ENCODE peak calls at places on chromosomes 5 and 9, in ten cellular contexts. One of them, this sample, is unnamed.

GRCh38 chr9:116945817-116946216 is 258.7 kb downstream of the TRIM32 start:
- DNase-seq in fibroblast of mammary gland: no peak
- DNase-seq in fibroblast of lung: no peak
- DNase-seq in HFF-Myc: no peak
- DNase-seq in lung: no peak
- DNase-seq in testis: no peak
- DNase-seq in bronchial epithelial cell: peak; percentile 34
- DNase-seq in AG04450: no peak
- DNase-seq in CD8-positive, alpha-beta T cell: no peak
- DNase-seq in coronary artery: no peak
- DNase-seq in this sample: no peak

GRCh38 chr9:38091310-38092199 is 22.5 kb upstream of the SHB start:
- DNase-seq in HFF-Myc: no peak
- DNase-seq in fibroblast of lung: no peak
- DNase-seq in lung: no peak
- DNase-seq in fibroblast of mammary gland: no peak
- DNase-seq in coronary artery: peak; percentile 46
- DNase-seq in AG04450: no peak
- DNase-seq in CD8-positive, alpha-beta T cell: no peak
- DNase-seq in testis: no peak
- DNase-seq in bronchial epithelial cell: no peak
- DNase-seq in this sample: no peak

GRCh38 chr5:9302228-9302627 is 243.6 kb downstream of the SEMA5A start:
- DNase-seq in coronary artery: no peak
- DNase-seq in testis: no peak
- DNase-seq in HFF-Myc: no peak
- DNase-seq in AG04450: no peak
- DNase-seq in lung: no peak
- DNase-seq in bronchial epithelial cell: peak; percentile 42
- DNase-seq in fibroblast of mammary gland: no peak
- DNase-seq in fibroblast of lung: peak; percentile 26
- DNase-seq in CD8-positive, alpha-beta T cell: no peak
- DNase-seq in this sample: peak; percentile 31

GRCh38 chr5:138661991-138662434 is 86.8 kb upstream of the HSPA9 start:
- DNase-seq in fibroblast of mammary gland: no peak
- DNase-seq in AG04450: no peak
- DNase-seq in fibroblast of lung: no peak
- DNase-seq in HFF-Myc: no peak
- DNase-seq in bronchial epithelial cell: no peak
- DNase-seq in CD8-positive, alpha-beta T cell: no peak
- DNase-seq in coronary artery: no peak
- DNase-seq in testis: no peak
- DNase-seq in lung: no peak
- DNase-seq in this sample: no peak

GRCh38 chr9:134962065-134962997 is 44.6 kb upstream of the FCN1 start:
- DNase-seq in coronary artery: no peak
- DNase-seq in fibroblast of lung: no peak
- DNase-seq in AG04450: no peak
- DNase-seq in fibroblast of mammary gland: no peak
- DNase-seq in bronchial epithelial cell: no peak
- DNase-seq in testis: no peak
- DNase-seq in lung: no peak
- DNase-seq in CD8-positive, alpha-beta T cell: no peak
- DNase-seq in HFF-Myc: no peak
- DNase-seq in this sample: no peak

GRCh38 chr5:137142371-137143243 is 356.5 kb downstream of the SPOCK1 start:
- DNase-seq in bronchial epithelial cell: peak; percentile 96
- DNase-seq in testis: peak; percentile 48
- DNase-seq in fibroblast of mammary gland: peak; percentile 99
- DNase-seq in AG04450: peak; percentile 67
- DNase-seq in coronary artery: no peak
- DNase-seq in CD8-positive, alpha-beta T cell: no peak
- DNase-seq in lung: no peak
- DNase-seq in HFF-Myc: peak; percentile 63
- DNase-seq in fibroblast of lung: peak; percentile 99
- DNase-seq in this sample: peak; percentile 83

GRCh38 chr5:72380491-72381274 is 60.5 kb downstream of the PTCD2 start:
- DNase-seq in CD8-positive, alpha-beta T cell: no peak
- DNase-seq in bronchial epithelial cell: peak; percentile 31
- DNase-seq in fibroblast of mammary gland: no peak
- DNase-seq in lung: no peak
- DNase-seq in HFF-Myc: no peak
- DNase-seq in fibroblast of lung: no peak
- DNase-seq in testis: no peak
- DNase-seq in AG04450: no peak
- DNase-seq in coronary artery: no peak
- DNase-seq in this sample: no peak

GRCh38 chr5:146993876-146994530 is 115.4 kb upstream of the PPP2R2B start:
- DNase-seq in HFF-Myc: no peak
- DNase-seq in fibroblast of lung: peak; percentile 79
- DNase-seq in AG04450: no peak
- DNase-seq in testis: no peak
- DNase-seq in fibroblast of mammary gland: peak; percentile 34
- DNase-seq in lung: no peak
- DNase-seq in coronary artery: no peak
- DNase-seq in CD8-positive, alpha-beta T cell: no peak
- DNase-seq in bronchial epithelial cell: peak; percentile 37
- DNase-seq in this sample: no peak

GRCh38 chr5:132134384-132134783 is 60.8 kb downstream of the CSF2 start:
- DNase-seq in CD8-positive, alpha-beta T cell: no peak
- DNase-seq in AG04450: no peak
- DNase-seq in coronary artery: no peak
- DNase-seq in bronchial epithelial cell: peak; percentile 48
- DNase-seq in testis: no peak
- DNase-seq in fibroblast of lung: peak; percentile 17
- DNase-seq in fibroblast of mammary gland: peak; percentile 59
- DNase-seq in HFF-Myc: no peak
- DNase-seq in lung: no peak
- DNase-seq in this sample: peak; percentile 50

GRCh38 chr5:33641722-33642505 is 201.1 kb downstream of the TARS1 start:
- DNase-seq in lung: no peak
- DNase-seq in AG04450: no peak
- DNase-seq in fibroblast of mammary gland: no peak
- DNase-seq in coronary artery: no peak
- DNase-seq in HFF-Myc: no peak
- DNase-seq in CD8-positive, alpha-beta T cell: no peak
- DNase-seq in bronchial epithelial cell: peak; percentile 4
- DNase-seq in testis: no peak
- DNase-seq in fibroblast of lung: peak; percentile 91
- DNase-seq in this sample: peak; percentile 69

GRCh38 chr5:157993201-157993600 is 134.3 kb upstream of the CLINT1 start:
- DNase-seq in fibroblast of mammary gland: no peak
- DNase-seq in AG04450: no peak
- DNase-seq in bronchial epithelial cell: no peak
- DNase-seq in fibroblast of lung: no peak
- DNase-seq in lung: no peak
- DNase-seq in testis: no peak
- DNase-seq in HFF-Myc: no peak
- DNase-seq in coronary artery: no peak
- DNase-seq in CD8-positive, alpha-beta T cell: no peak
- DNase-seq in this sample: no peak

GRCh38 chr5:160071521-160072299 is 47.5 kb downstream of the PWWP2A start:
- DNase-seq in testis: peak; percentile 60
- DNase-seq in HFF-Myc: no peak
- DNase-seq in coronary artery: no peak
- DNase-seq in bronchial epithelial cell: no peak
- DNase-seq in AG04450: no peak
- DNase-seq in fibroblast of lung: no peak
- DNase-seq in CD8-positive, alpha-beta T cell: no peak
- DNase-seq in lung: no peak
- DNase-seq in fibroblast of mammary gland: peak; percentile 17
- DNase-seq in this sample: peak; percentile 80

GRCh38 chr5:759781-760362 is 24.7 kb downstream of the ZDHHC11B start:
- DNase-seq in lung: peak; percentile 35
- DNase-seq in fibroblast of mammary gland: no peak
- DNase-seq in HFF-Myc: no peak
- DNase-seq in fibroblast of lung: no peak
- DNase-seq in bronchial epithelial cell: no peak
- DNase-seq in AG04450: no peak
- DNase-seq in CD8-positive, alpha-beta T cell: no peak
- DNase-seq in coronary artery: peak; percentile 71
- DNase-seq in testis: no peak
- DNase-seq in this sample: no peak

GRCh38 chr5:759111-759741 is 25.3 kb downstream of the ZDHHC11B start:
- DNase-seq in CD8-positive, alpha-beta T cell: peak; percentile 69
- DNase-seq in testis: no peak
- DNase-seq in AG04450: no peak
- DNase-seq in bronchial epithelial cell: peak; percentile 76
- DNase-seq in fibroblast of mammary gland: peak; percentile 3
- DNase-seq in lung: peak; percentile 92
- DNase-seq in coronary artery: peak; percentile 81
- DNase-seq in HFF-Myc: no peak
- DNase-seq in fibroblast of lung: no peak
- DNase-seq in this sample: peak; percentile 53

GRCh38 chr5:761206-761771 is 23.2 kb downstream of the ZDHHC11B start:
- DNase-seq in testis: no peak
- DNase-seq in HFF-Myc: no peak
- DNase-seq in fibroblast of lung: no peak
- DNase-seq in fibroblast of mammary gland: no peak
- DNase-seq in AG04450: no peak
- DNase-seq in CD8-positive, alpha-beta T cell: no peak
- DNase-seq in lung: no peak
- DNase-seq in bronchial epithelial cell: no peak
- DNase-seq in coronary artery: peak; percentile 70
- DNase-seq in this sample: no peak

GRCh38 chr5:761854-762685 is 22.5 kb downstream of the ZDHHC11B start:
- DNase-seq in fibroblast of mammary gland: no peak
- DNase-seq in HFF-Myc: no peak
- DNase-seq in AG04450: no peak
- DNase-seq in coronary artery: peak; percentile 76
- DNase-seq in bronchial epithelial cell: peak; percentile 41
- DNase-seq in testis: no peak
- DNase-seq in CD8-positive, alpha-beta T cell: no peak
- DNase-seq in fibroblast of lung: no peak
- DNase-seq in lung: peak; percentile 98
- DNase-seq in this sample: no peak

DNA sequence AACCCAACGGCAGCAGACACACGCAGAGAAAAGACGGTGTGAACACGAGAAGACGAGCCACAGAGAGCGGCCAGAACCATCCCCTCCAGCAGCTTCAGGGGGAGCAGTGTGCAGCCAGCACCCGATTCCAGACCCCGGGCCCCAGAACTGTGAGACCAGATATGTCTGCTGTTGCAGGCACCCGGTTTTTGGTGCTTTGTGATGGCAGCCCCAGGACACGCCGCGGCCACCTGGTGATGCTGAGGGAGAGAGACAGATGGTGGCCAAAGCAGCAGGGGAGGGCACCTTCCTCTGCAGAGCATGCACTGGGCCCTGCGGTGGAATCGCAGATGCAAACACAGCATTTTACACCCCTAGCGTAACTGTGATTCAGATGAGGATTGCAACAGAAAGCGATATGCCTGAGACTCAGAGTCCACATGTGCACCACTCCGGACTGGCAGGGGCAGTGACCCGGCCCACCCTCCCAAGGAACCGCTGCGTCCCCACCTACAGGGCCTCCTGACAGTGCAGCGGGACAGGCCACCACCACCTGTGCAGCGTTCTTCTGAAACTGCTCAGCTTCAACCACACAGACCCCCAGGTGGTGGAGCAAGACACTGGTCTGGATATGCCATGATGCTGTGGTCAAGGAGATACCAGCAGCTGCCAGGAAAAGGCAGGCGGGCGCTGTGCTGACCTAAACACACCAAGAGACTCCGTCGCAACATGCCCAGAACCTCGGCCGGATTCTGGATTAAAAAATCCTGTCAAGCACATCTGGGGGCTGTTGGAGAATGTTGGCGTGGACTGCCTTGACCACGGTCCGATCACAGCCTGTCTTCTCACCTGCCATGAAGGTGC is 23.9 kb downstream of the ZDHHC11B start:
- DNase-seq in testis: no peak
- DNase-seq in coronary artery: peak; percentile 72
- DNase-seq in HFF-Myc: no peak
- DNase-seq in bronchial epithelial cell: no peak
- DNase-seq in lung: peak; percentile 37
- DNase-seq in fibroblast of lung: no peak
- DNase-seq in AG04450: no peak
- DNase-seq in fibroblast of mammary gland: no peak
- DNase-seq in CD8-positive, alpha-beta T cell: no peak
- DNase-seq in this sample: no peak
- TF ChIP-seq CTCF in testis: no peak
- TF ChIP-seq CTCF in coronary artery: no peak
- TF ChIP-seq CTCF in HFF-Myc: no peak
- TF ChIP-seq CTCF in bronchial epithelial cell: no peak
- TF ChIP-seq CTCF in lung: no peak
- TF ChIP-seq CTCF in fibroblast of lung: no peak
- TF ChIP-seq CTCF in AG04450: no peak
- TF ChIP-seq CTCF in fibroblast of mammary gland: no peak
- TF ChIP-seq CTCF in CD8-positive, alpha-beta T cell: no peak
- TF ChIP-seq CTCF in this sample: no peak

GRCh38 chr5:43033845-43034590 is 6.1 kb downstream of the ANXA2R start:
- DNase-seq in coronary artery: no peak
- DNase-seq in AG04450: no peak
- DNase-seq in testis: no peak
- DNase-seq in fibroblast of mammary gland: no peak
- DNase-seq in fibroblast of lung: peak; percentile 50
- DNase-seq in lung: no peak
- DNase-seq in HFF-Myc: no peak
- DNase-seq in bronchial epithelial cell: no peak
- DNase-seq in CD8-positive, alpha-beta T cell: no peak
- DNase-seq in this sample: peak; percentile 35
- H3K4me3 ChIP-seq in coronary artery: peak overlapping the region; percentile 28
- H3K4me3 ChIP-seq in AG04450: peak overlapping the region; percentile 60
- H3K4me3 ChIP-seq in testis: peak overlapping the region; percentile 14
- H3K4me3 ChIP-seq in fibroblast of mammary gland: no peak overlapping the region
- H3K4me3 ChIP-seq in fibroblast of lung: peak overlapping the region; percentile 15
- H3K4me3 ChIP-seq in lung: no peak overlapping the region
- H3K4me3 ChIP-seq in HFF-Myc: peak overlapping the region; percentile 34
- H3K4me3 ChIP-seq in bronchial epithelial cell: no peak overlapping the region
- H3K4me3 ChIP-seq in CD8-positive, alpha-beta T cell: peak overlapping the region; percentile 24
- H3K4me3 ChIP-seq in this sample: peak overlapping the region; percentile 44

GRCh38 chr9:79567671-79568098 is 4.1 kb upstream of the TLE4 start:
- DNase-seq in AG04450: no peak
- DNase-seq in bronchial epithelial cell: peak; percentile 47
- DNase-seq in lung: no peak
- DNase-seq in testis: peak; percentile 72
- DNase-seq in coronary artery: no peak
- DNase-seq in HFF-Myc: no peak
- DNase-seq in fibroblast of lung: no peak
- DNase-seq in fibroblast of mammary gland: no peak
- DNase-seq in CD8-positive, alpha-beta T cell: no peak
- DNase-seq in this sample: no peak
- TF ChIP-seq CTCF in AG04450: peak; percentile 7
- TF ChIP-seq CTCF in bronchial epithelial cell: peak; percentile 10
- TF ChIP-seq CTCF in lung: no peak
- TF ChIP-seq CTCF in testis: no peak
- TF ChIP-seq CTCF in coronary artery: no peak
- TF ChIP-seq CTCF in HFF-Myc: peak; percentile 15
- TF ChIP-seq CTCF in fibroblast of lung: no peak
- TF ChIP-seq CTCF in fibroblast of mammary gland: peak; percentile 7
- TF ChIP-seq CTCF in CD8-positive, alpha-beta T cell: no peak
- TF ChIP-seq CTCF in this sample: no peak

DNA sequence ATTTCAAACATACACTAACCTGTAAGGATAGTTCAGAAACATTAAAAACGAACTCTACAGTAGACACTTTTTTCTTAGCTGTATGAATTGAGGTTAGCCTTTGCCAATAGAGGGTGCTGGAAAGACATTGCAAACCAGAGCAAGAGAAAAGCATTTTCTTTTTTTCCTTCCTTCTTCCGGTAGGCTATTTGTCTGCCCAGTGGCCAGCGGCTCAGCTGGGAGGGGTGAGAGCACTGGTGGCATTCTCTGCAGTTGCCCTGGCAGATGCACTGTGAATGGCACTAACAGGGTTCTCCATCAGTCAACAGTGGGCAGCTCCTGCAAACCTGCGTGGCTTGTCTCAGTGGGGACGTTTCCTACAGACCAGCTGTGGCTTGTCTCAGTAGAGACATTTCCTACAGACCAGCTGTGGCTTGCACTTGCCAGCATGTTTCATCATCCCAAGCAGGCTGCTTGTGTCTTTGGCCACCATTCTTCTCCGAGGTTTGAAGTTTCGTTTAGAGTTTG is 984.5 kb upstream of the CDH18 start:
- DNase-seq in testis: peak; percentile 14
- DNase-seq in fibroblast of lung: peak; percentile 57
- DNase-seq in lung: peak; percentile 38
- DNase-seq in fibroblast of mammary gland: peak; percentile 5
- DNase-seq in HFF-Myc: no peak
- DNase-seq in AG04450: no peak
- DNase-seq in CD8-positive, alpha-beta T cell: no peak
- DNase-seq in bronchial epithelial cell: peak; percentile 84
- DNase-seq in coronary artery: peak; percentile 77
- DNase-seq in this sample: peak; percentile 86
- H3K4me3 ChIP-seq in testis: no peak overlapping the region
- H3K4me3 ChIP-seq in fibroblast of lung: no peak overlapping the region
- H3K4me3 ChIP-seq in lung: no peak overlapping the region
- H3K4me3 ChIP-seq in fibroblast of mammary gland: no peak overlapping the region
- H3K4me3 ChIP-seq in HFF-Myc: no peak overlapping the region
- H3K4me3 ChIP-seq in AG04450: peak overlapping the region; percentile 50
- H3K4me3 ChIP-seq in CD8-positive, alpha-beta T cell: no peak overlapping the region
- H3K4me3 ChIP-seq in bronchial epithelial cell: peak overlapping the region; percentile 32
- H3K4me3 ChIP-seq in coronary artery: peak overlapping the region; percentile 61
- H3K4me3 ChIP-seq in this sample: peak overlapping the region; percentile 61